ENCODE peak calls at places on chromosomes 3 and 15, in five cellular contexts. P is esophagus mucosa; H is HCT116; Z is activated CD8-positive, alpha-beta T cell treated with anti-CD3 and anti-CD28 coated beads for 36 hours; U is activated naive CD4-positive, alpha-beta T cell treated with anti-CD3 and anti-CD28 coated beads, Interleukin-2, amount 50 U/mL, for 72 hours. Y is an unnamed sample.

GRCh38 chr3:108623504-108623903 is 34.0 kb downstream of the DZIP3 start:
- ATAC-seq in P (no peak), H (no peak), Z (no peak), U (no peak), Y (no peak)

GRCh38 chr3:132325103-132325606 is 7.9 kb downstream of the ACP3 start:
- ATAC-seq in P (no peak), H (no peak), Z (no peak), U (no peak), Y (no peak)

GRCh38 chr3:119939087-119939486 is 155.2 kb downstream of the GSK3B start:
- ATAC-seq in P (no peak), H (no peak), Z (no peak), U (no peak), Y (no peak)

GRCh38 chr3:195075199-195075940 is 195.6 kb downstream of the XXYLT1 start:
- ATAC-seq in P (no peak), H (no peak), Z (no peak), U (no peak), Y (no peak)

GRCh38 chr3:39234705-39235104 is 42.3 kb upstream of the XIRP1 start:
- ATAC-seq in P (peak), H (no peak), Z (peak), U (peak), Y (no peak)

GRCh38 chr3:56792201-56792600 is 9.5 kb downstream of the ARHGEF3 start:
- ATAC-seq in P (no peak), H (no peak), Z (no peak), U (no peak), Y (no peak)

GRCh38 chr3:12545473-12545791 is at the start of gene MKRN2OS:
- ATAC-seq in P (peak), H (peak), Z (no peak), U (no peak), Y (no peak)

GRCh38 chr3:18770800-18771199 is 345.7 kb upstream of the SATB1 start:
- ATAC-seq in P (no peak), H (no peak), Z (no peak), U (no peak), Y (no peak)

GRCh38 chr15:87493803-87494202 is 762.7 kb downstream of the NTRK3 start:
- ATAC-seq in P (no peak), H (no peak), Z (no peak), U (no peak), Y (no peak)

GRCh38 chr3:108822167-108822897 is at the start of gene TRAT1:
- ATAC-seq in P (no peak), H (no peak), Z (peak), U (peak), Y (no peak)

GRCh38 chr3:178129109-178129508 is 407.1 kb upstream of the KCNMB2 start:
- ATAC-seq in P (no peak), H (no peak), Z (no peak), U (no peak), Y (no peak)

GRCh38 chr3:132341746-132342145 is 24.5 kb downstream of the ACP3 start:
- ATAC-seq in P (no peak), H (no peak), Z (no peak), U (no peak), Y (no peak)

GRCh38 chr15:85694086-85694485 is 100.6 kb downstream of the KLHL25 start:
- ATAC-seq in P (no peak), H (no peak), Z (no peak), U (no peak), Y (no peak)

GRCh38 chr15:29270169-29270955 is 740 bp upstream of the NSMCE3 start:
- ATAC-seq in P (no peak), H (no peak), Z (peak), U (peak), Y (peak)

GRCh38 chr3:172048599-172048998 is 9.2 kb downstream of the FNDC3B start:
- ATAC-seq in P (no peak), H (no peak), Z (no peak), U (no peak), Y (no peak)

GRCh38 chr3:143261848-143262247 is 142.3 kb downstream of the CHST2 start:
- ATAC-seq in P (no peak), H (no peak), Z (no peak), U (no peak), Y (no peak)

GRCh38 chr3:140568842-140569520 is 108.9 kb upstream of the TRIM42 start:
- ATAC-seq in P (no peak), H (no peak), Z (no peak), U (no peak), Y (no peak)

GRCh38 chr3:107911337-107912000 is 179.4 kb downstream of the CD47 start:
- ATAC-seq in P (no peak), H (no peak), Z (peak), U (peak), Y (no peak)

GRCh38 chr3:104908761-104909160 is 457.9 kb upstream of the ALCAM start:
- ATAC-seq in P (no peak), H (no peak), Z (no peak), U (no peak), Y (no peak)

GRCh38 chr3:134765468-134765867 is 29.6 kb upstream of the EPHB1 start:
- ATAC-seq in P (no peak), H (no peak), Z (no peak), U (no peak), Y (no peak)

GRCh38 chr3:16810013-16810412 is 74.7 kb upstream of the PLCL2 start:
- ATAC-seq in P (no peak), H (no peak), Z (no peak), U (no peak), Y (no peak)

GRCh38 chr3:196842567-196843434 is 24.9 kb upstream of the SENP5 start:
- ATAC-seq in P (no peak), H (no peak), Z (peak), U (no peak), Y (no peak)

GRCh38 chr3:37501906-37502305 is 327.5 kb upstream of the LRRFIP2 start:
- ATAC-seq in P (no peak), H (no peak), Z (peak), U (peak), Y (no peak)

Y was measured in stimulated activated memory B cell treated with anti-CD40 and anti-IgM and Interleukin-4, amounts not matched to agents 10 μg/mL and 1 μg/mL and 100 μg/mL, for 72 hours.